ENCODE peak calls at places on chromosomes 13 and 19, in four cellular contexts. T is PC-3, F is neural progenitor cell, Q is ascending aorta. H is an unnamed sample. For H3K36me3, the result is how much of the 10 kb centered on the place peaks cover.

GRCh38 chr19:2424686-2425621 is 2.4 kb downstream of the TIMM13 start:
- DNase-seq in F (peak), Q (peak), T (peak), H (no peak)

GRCh38 chr19:20367811-20368294 is 197.7 kb downstream of the ZNF737 start:
- DNase-seq in Q (no peak), F (peak), T (no peak), H (no peak)

GRCh38 chr13:98570929-98571372 is 6.0 kb downstream of the STK24 start:
- DNase-seq in T (peak), Q (no peak), F (no peak), H (no peak)

GRCh38 chr19:23571175-23571574 is 115.8 kb downstream of the ZNF675 start:
- DNase-seq in T (no peak), F (no peak), Q (no peak), H (no peak)

GRCh38 chr13:30398601-30399072 is 23.7 kb upstream of the UBE2L5 start:
- DNase-seq in F (no peak), Q (no peak), T (no peak), H (no peak)

GRCh38 chr19:41225238-41226052 is 6.4 kb downstream of the AXL start:
- DNase-seq in F (peak), T (peak), Q (peak), H (peak)

GRCh38 chr13:20125783-20126165 is 35.1 kb downstream of the GJA3 start:
- DNase-seq in Q (no peak), T (no peak), F (no peak), H (no peak)

GRCh38 chr19:16384688-16385087 is 60.1 kb downstream of the KLF2 start:
- DNase-seq in Q (no peak), F (no peak), T (no peak), H (no peak)

GRCh38 chr13:66532146-66532545 is 698.0 kb downstream of the PCDH9 start:
- DNase-seq in T (peak), Q (no peak), F (no peak), H (no peak)

GRCh38 chr19:6495947-6496346 is 6.2 kb downstream of the TUBB4A start:
- DNase-seq in Q (no peak), T (no peak), F (no peak), H (no peak)

GRCh38 chr13:67267136-67267535 is 37.0 kb upstream of the PCDH9 start:
- DNase-seq in T (no peak), F (no peak), Q (no peak), H (no peak)

GRCh38 chr13:85806553-85807175 is 7.4 kb upstream of the SLITRK6 start:
- DNase-seq in T (peak), Q (no peak), F (peak), H (no peak)

GRCh38 chr13:26949701-26950345 is 189.2 kb upstream of the GPR12 start:
- DNase-seq in F (no peak), Q (no peak), T (no peak), H (no peak)

GRCh38 chr19:16249826-16250434 is 52.2 kb downstream of the AP1M1 start:
- DNase-seq in F (no peak), Q (no peak), T (no peak), H (no peak)

GRCh38 chr13:69618838-69619237 is 488.8 kb upstream of the ATXN8OS start:
- DNase-seq in F (no peak), T (no peak), Q (no peak), H (no peak)

GRCh38 chr13:94009696-94010095 is 469.8 kb downstream of the DCT start:
- DNase-seq in T (peak), Q (no peak), F (no peak), H (no peak)

GRCh38 chr19:48578891-48579290 is 26.9 kb downstream of the SULT2B1 start:
- DNase-seq in Q (no peak), F (no peak), T (peak), H (no peak)

GRCh38 chr19:53874384-53874995 is 6.8 kb downstream of the MYADM start:
- DNase-seq in F (no peak), Q (no peak), T (no peak), H (no peak)

GRCh38 chr19:46191972-46192371 is 37.6 kb upstream of the IGFL1 start:
- DNase-seq in T (no peak), F (no peak), Q (no peak), H (no peak)

GRCh38 chr13:26022538-26023292 is 29.1 kb downstream of the SHISA2 start:
- DNase-seq in Q (peak), T (peak), F (no peak), H (peak)

GRCh38 chr19:47274891-47275865 is 493 bp downstream of the INAFM1 start:
- DNase-seq in Q (peak), T (peak), F (peak), H (peak)

GRCh38 chr13:108787709-108788394 is 158.4 kb downstream of the MYO16 start:
- DNase-seq in T (no peak), F (no peak), Q (no peak), H (no peak)

GRCh38 chr13:32212420-32212819 is 102.7 kb downstream of the ZAR1L start:
- DNase-seq in T (peak), Q (no peak), F (no peak), H (no peak)

GRCh38 chr13:49366841-49367240 is 77.0 kb downstream of the CAB39L start:
- DNase-seq in Q (no peak), F (no peak), T (no peak), H (no peak)

GRCh38 chr13:114063545-114064515 is 68.6 kb downstream of the RASA3 start:
- DNase-seq in Q (peak), F (peak), T (peak), H (peak)

GRCh38 chr13:51444922-51445321 is 7.9 kb downstream of the INTS6 start:
- DNase-seq in Q (no peak), F (no peak), T (peak), H (no peak)

GRCh38 chr19:39428309-39429112 is 7.2 kb downstream of the RPS16 start:
- DNase-seq in F (peak), T (no peak), Q (peak), H (no peak)

GRCh38 chr19:53254451-53255341 is at the start of gene ZNF677:
- DNase-seq in Q (peak), T (peak), F (peak), H (peak)

GRCh38 chr13:98915563-98916348 is 62.1 kb downstream of the DOCK9 start:
- DNase-seq in Q (no peak), F (no peak), T (peak), H (no peak)

GRCh38 chr19:23525265-23525862 is 130.1 kb upstream of the ZNF91 start:
- DNase-seq in Q (no peak), T (no peak), F (no peak), H (no peak)

GRCh38 chr13:50543767-50544166 is 299.7 kb downstream of the DLEU7 start:
- DNase-seq in T (peak), F (peak), Q (no peak), H (no peak)

GRCh38 chr19:30020189-30020588 is 78.2 kb downstream of the URI1 start:
- DNase-seq in F (no peak), Q (no peak), T (no peak), H (no peak)

GRCh38 chr13:33249066-33249465 is 36.5 kb downstream of the STARD13 start:
- DNase-seq in F (no peak), T (peak), Q (no peak), H (no peak)

GRCh38 chr19:44988896-44989563 is 12.2 kb upstream of the RELB start:
- DNase-seq in T (peak), F (peak), Q (peak), H (peak)

GRCh38 chr13:46761866-46762265 is 35.1 kb downstream of the ESD start:
- DNase-seq in Q (no peak), T (peak), F (no peak), H (no peak)

GRCh38 chr19:12859546-12859945 is 21.2 kb downstream of the MAST1 start:
- DNase-seq in T (no peak), F (no peak), Q (no peak), H (no peak)

GRCh38 chr13:95497307-95497943 is 55.1 kb upstream of the CLDN10 start:
- DNase-seq in T (no peak), F (no peak), Q (no peak), H (no peak)

GRCh38 chr13:33992891-33993336 is 175.0 kb downstream of the RFC3 start:
- DNase-seq in Q (no peak), F (no peak), T (no peak), H (no peak)

DNA sequence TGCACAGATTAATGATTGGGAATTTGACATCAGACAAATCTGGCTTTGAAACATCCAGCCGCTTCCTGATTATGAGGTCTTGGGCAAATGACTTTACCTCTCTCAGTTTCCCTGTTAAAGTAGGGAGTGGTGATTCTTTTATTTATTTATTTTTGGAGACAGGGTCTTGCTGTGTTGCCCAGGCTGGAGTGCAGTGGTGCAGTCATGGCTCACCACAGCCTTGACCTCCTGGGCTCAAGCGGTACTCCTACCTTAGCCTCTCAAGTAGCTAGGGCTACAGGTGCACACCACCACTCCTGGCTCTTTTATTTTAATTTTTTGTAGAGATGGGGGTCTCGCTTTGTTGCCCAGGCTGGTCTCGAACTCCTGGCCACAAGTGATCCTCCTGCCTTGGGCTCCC is 2.7 kb downstream of the PSMD8 start:
- DNase-seq in F (no peak), Q (no peak), T (no peak), H (no peak)
- H3K27ac ChIP-seq in F (no peak), Q (no peak), T (no peak), H (no peak)

GRCh38 chr19:4228765-4229178 is 551 bp upstream of the EBI3 start:
- DNase-seq in T (no peak), Q (no peak), F (no peak), H (no peak)
- H3K4me3 ChIP-seq in T (no peak), Q (no peak), F (no peak), H (no peak)

GRCh38 chr19:1228161-1228560 is 9.6 kb downstream of the CBARP start:
- DNase-seq in Q (no peak), F (no peak), T (no peak), H (no peak)
- H3K36me3 ChIP-seq in Q (under half), F (under half), T (under half), H (under half)

GRCh38 chr19:14381689-14382474 is 638 bp downstream of the ADGRE5 start:
- DNase-seq in T (peak), Q (peak), F (no peak), H (peak)

GRCh38 chr19:14378890-14379289 is 2.4 kb upstream of the ADGRE5 start:
- DNase-seq in T (no peak), F (no peak), Q (no peak), H (no peak)

GRCh38 chr19:14383556-14383897 is 2.3 kb downstream of the ADGRE5 start:
- DNase-seq in T (peak), F (no peak), Q (no peak), H (no peak)

GRCh38 chr19:14385492-14385891 is 4.2 kb downstream of the ADGRE5 start:
- DNase-seq in Q (no peak), F (no peak), T (no peak), H (no peak)

GRCh38 chr19:14383898-14384669 is 2.8 kb downstream of the ADGRE5 start:
- DNase-seq in Q (no peak), F (no peak), T (peak), H (peak)
- H3K27ac ChIP-seq in Q (peak), F (no peak), T (peak), H (peak)

GRCh38 chr19:35138305-35138799 is 272 bp upstream of the FXYD1 start:
- DNase-seq in T (no peak), F (no peak), Q (no peak), H (peak)
- H3K4me3 ChIP-seq in T (no peak), F (no peak), Q (peak), H (peak)

DNA sequence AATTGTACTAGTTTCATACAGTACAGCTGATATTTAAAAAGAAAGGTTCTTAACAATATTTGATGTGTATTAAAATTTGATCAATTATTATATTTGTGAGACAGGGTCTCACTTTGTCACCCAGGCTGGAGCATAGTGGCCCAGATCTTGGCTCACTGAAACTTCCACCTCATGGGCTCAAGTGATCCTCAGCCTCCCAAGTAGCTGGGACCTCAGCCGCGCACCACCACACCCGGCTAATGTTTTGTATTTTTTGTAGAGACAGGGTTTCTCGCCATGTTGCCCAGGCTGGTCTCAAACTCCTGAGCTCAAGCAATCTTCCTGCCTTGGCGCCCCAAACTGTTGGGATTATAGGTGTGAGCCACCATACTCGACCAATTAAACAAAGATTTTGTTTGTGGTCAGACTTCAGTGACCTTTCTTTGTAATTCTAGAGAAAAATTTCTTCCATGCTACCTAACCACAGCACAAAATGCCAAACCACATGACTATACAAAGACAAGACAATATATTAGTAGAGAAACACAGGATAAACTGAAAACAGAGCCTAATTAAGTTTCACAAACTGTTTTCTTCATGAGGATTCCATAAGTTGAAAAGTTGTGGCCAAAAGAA is 59.6 kb downstream of the RBM26 start:
- DNase-seq in F (no peak), T (no peak), Q (no peak), H (no peak)
- H3K36me3 ChIP-seq in F (under half), T (under half), Q (under half), H (under half)

GRCh38 chr13:62837895-62838294 is 1422.2 kb upstream of the PCDH20 start:
- DNase-seq in Q (no peak), T (peak), F (no peak), H (no peak)
- H3K27ac ChIP-seq in Q (no peak), T (peak), F (no peak), H (no peak)

DNA sequence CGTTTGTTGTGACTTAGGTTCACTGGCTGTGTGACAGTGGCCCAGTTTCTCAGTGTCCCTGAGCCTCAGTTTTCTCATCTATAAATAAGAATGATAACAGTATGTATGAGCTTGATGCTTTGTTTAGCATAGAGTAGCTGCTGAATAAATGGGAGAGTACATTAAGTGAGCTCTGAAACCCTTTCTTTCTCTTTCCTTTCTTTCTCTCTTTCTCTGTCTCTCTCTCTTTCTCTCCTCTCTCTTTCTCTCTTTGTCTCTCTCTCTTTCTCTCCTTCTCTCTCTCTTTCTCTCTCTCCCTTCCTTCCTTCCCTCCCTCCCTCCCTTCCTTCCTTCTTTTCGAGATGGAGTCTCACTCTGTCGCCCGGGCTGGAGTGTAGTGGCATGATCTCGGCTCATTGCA is 2.0 kb downstream of the KXD1 start:
- DNase-seq in F (no peak), Q (no peak), T (no peak), H (no peak)
- H3K4me3 ChIP-seq in F (no peak), Q (no peak), T (no peak), H (no peak)

H was measured in tibial artery.